ENCODE peak calls at places on chromosomes 13 and 19, in seven cellular contexts. K is left ventricle myocardium inferior, P is stomach, W is psoas muscle, X is esophagus squamous epithelium, J is A549, G is fibroblast of lung. V is an unnamed sample.
A peak's percentile ranks its signal among the peaks of the same experiment; 100 is the strongest.

GRCh38 chr19:35442091-35442490 is 6.0 kb upstream of the FFAR2 start:
- DNase-seq in K (no peak), P (no peak), W (peak; percentile 59), X (no peak), J (no peak), G (no peak), V (no peak)

GRCh38 chr13:61128850-61129645 is 286.6 kb downstream of the PCDH20 start:
- DNase-seq in K (no peak), P (no peak), W (no peak), X (no peak), J (no peak), G (peak; percentile 37), V (no peak)

GRCh38 chr13:102311433-102311796 is 90.4 kb downstream of the FGF14 start:
- DNase-seq in K (no peak), P (no peak), W (no peak), X (no peak), J (no peak), G (no peak), V (no peak)

GRCh38 chr19:55005684-55006488 is 32.2 kb downstream of the GP6 start:
- DNase-seq in K (no peak), P (no peak), W (no peak), X (peak; percentile 40), J (peak; percentile 82), G (peak; percentile 77), V (peak; percentile 85)

GRCh38 chr19:3880471-3881271 is at the start of gene ATCAY:
- DNase-seq in K (no peak), P (no peak), W (no peak), X (no peak), J (no peak), G (no peak), V (no peak)

GRCh38 chr13:41707192-41707858 is 250.0 kb downstream of the RGCC start:
- DNase-seq in K (no peak), P (no peak), W (no peak), X (no peak), J (no peak), G (no peak), V (no peak)

GRCh38 chr19:33260628-33261418 is 35.2 kb upstream of the SLC7A10 start:
- DNase-seq in K (peak; percentile 57), P (no peak), W (no peak), X (no peak), J (no peak), G (no peak), V (no peak)

GRCh38 chr19:17530586-17530985 is 19.1 kb downstream of the PGLS start:
- DNase-seq in K (no peak), P (no peak), W (no peak), X (no peak), J (no peak), G (no peak), V (no peak)

GRCh38 chr19:3370214-3370720 is 3.9 kb downstream of the NFIC start:
- DNase-seq in K (no peak), P (no peak), W (peak; percentile 65), X (no peak), J (no peak), G (no peak), V (no peak)

GRCh38 chr19:33175886-33176669 is 18.1 kb upstream of the LRP3 start:
- DNase-seq in K (no peak), P (no peak), W (peak; percentile 60), X (peak; percentile 40), J (peak; percentile 82), G (peak; percentile 44), V (peak; percentile 70)

GRCh38 chr13:30002577-30002976 is 152.2 kb upstream of the UBL3 start:
- DNase-seq in K (no peak), P (no peak), W (no peak), X (no peak), J (no peak), G (peak; percentile 93), V (no peak)

GRCh38 chr19:29259153-29259552 is 46.2 kb upstream of the UQCRFS1 start:
- DNase-seq in K (no peak), P (no peak), W (no peak), X (no peak), J (no peak), G (no peak), V (peak; percentile 40)

GRCh38 chr13:79541426-79542049 is 60.6 kb downstream of the NDFIP2 start:
- DNase-seq in K (no peak), P (no peak), W (no peak), X (no peak), J (peak; percentile 9), G (peak; percentile 53), V (peak; percentile 63)

GRCh38 chr13:113545455-113545930 is 39.1 kb upstream of the TFDP1 start:
- DNase-seq in K (peak; percentile 24), P (no peak), W (no peak), X (no peak), J (no peak), G (peak; percentile 37), V (peak; percentile 60)

GRCh38 chr19:33294058-33294798 is 8.1 kb downstream of the CEBPA start:
- DNase-seq in K (peak; percentile 1), P (no peak), W (peak; percentile 32), X (no peak), J (no peak), G (no peak), V (peak; percentile 67)

GRCh38 chr19:29878973-29879654 is 62.9 kb upstream of the URI1 start:
- DNase-seq in K (no peak), P (no peak), W (peak; percentile 66), X (no peak), J (peak; percentile 94), G (peak; percentile 21), V (peak; percentile 83)

GRCh38 chr13:94707400-94708021 is 4.8 kb downstream of the SOX21 start:
- DNase-seq in K (no peak), P (no peak), W (no peak), X (no peak), J (peak; percentile 48), G (no peak), V (no peak)

GRCh38 chr13:94710881-94711560 is 1.3 kb downstream of the SOX21 start:
- DNase-seq in K (no peak), P (no peak), W (no peak), X (no peak), J (peak; percentile 55), G (no peak), V (no peak)

GRCh38 chr13:94708031-94708571 is 4.2 kb downstream of the SOX21 start:
- DNase-seq in K (no peak), P (no peak), W (no peak), X (no peak), J (no peak), G (no peak), V (no peak)

GRCh38 chr13:94710081-94710809 is 2.1 kb downstream of the SOX21 start:
- DNase-seq in K (no peak), P (no peak), W (no peak), X (no peak), J (no peak), G (no peak), V (no peak)

DNA sequence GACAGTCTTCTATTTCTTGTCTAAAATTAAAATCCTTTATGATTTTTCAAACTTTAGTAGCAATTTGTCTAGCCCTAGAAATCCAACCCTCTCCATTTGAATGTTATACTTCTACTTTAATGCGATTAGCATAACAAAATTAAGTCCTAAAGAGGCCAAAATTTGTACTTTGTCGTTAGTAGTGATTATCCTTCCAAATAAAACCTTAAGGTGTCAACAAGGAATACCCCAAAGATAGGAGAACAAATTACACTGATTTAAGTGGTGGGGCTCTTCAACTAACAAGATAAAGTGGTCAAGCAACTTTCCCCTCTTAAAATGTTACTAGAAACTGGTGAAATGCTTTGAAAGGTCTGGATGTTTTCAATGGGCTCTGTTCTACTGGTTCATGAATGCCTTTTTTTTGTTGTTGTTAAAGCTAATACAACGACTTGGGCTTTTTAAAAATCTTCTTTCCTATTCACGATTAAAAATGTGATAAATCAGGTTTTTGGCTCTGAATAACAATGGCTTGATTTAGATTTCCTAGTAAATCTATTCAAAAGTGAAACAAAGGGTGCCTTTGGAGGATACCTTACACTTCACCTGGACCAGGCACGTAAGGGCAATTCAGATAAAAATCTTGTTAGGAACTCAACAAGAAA is 3.3 kb downstream of the SOX21 start:
- DNase-seq in K (no peak), P (no peak), W (no peak), X (no peak), J (no peak), G (no peak), V (no peak)
- H3K4me3 ChIP-seq in K (no peak overlapping the region), P (no peak overlapping the region), W (no peak overlapping the region), X (no peak overlapping the region), J (no peak overlapping the region), G (no peak overlapping the region), V (no peak overlapping the region)

DNA sequence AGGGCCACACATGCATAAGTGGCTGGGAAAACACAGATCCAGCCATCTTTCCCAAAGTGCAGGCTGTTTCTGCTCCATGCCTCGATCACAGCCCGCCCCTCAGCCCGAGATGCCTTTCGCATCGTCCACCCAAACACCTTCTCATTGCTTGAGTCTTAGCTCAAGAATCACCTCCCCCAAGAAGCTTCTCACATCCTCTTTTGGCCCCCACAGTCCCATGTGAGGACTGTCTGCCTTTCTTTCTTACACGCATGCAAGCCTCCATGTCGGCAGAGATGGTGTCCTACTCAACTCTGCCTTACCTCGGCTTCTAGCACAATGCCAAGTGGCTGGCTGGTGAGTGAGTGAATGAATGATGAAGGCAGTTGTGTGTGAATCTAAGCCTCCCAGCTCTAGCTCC is 18.1 kb upstream of the GSX1 start:
- DNase-seq in K (no peak), P (no peak), W (no peak), X (no peak), J (no peak), G (no peak), V (no peak)
- H3K4me1 ChIP-seq in K (peaks cover 6% of the 10 kb centered on the region), P (no peaks in the 10 kb centered on the region), W (no peaks in the 10 kb centered on the region), X (no peaks in the 10 kb centered on the region), J (no peaks in the 10 kb centered on the region), G (no peaks in the 10 kb centered on the region), V (no peaks in the 10 kb centered on the region)

GRCh38 chr19:58516964-58517833 is 2.4 kb downstream of the ZBTB45 start:
- DNase-seq in K (no peak), P (no peak), W (no peak), X (no peak), J (no peak), G (no peak), V (no peak)
- H3K4me3 ChIP-seq in K (no peak overlapping the region), P (no peak overlapping the region), W (no peak overlapping the region), X (no peak overlapping the region), J (no peak overlapping the region), G (no peak overlapping the region), V (no peak overlapping the region)

DNA sequence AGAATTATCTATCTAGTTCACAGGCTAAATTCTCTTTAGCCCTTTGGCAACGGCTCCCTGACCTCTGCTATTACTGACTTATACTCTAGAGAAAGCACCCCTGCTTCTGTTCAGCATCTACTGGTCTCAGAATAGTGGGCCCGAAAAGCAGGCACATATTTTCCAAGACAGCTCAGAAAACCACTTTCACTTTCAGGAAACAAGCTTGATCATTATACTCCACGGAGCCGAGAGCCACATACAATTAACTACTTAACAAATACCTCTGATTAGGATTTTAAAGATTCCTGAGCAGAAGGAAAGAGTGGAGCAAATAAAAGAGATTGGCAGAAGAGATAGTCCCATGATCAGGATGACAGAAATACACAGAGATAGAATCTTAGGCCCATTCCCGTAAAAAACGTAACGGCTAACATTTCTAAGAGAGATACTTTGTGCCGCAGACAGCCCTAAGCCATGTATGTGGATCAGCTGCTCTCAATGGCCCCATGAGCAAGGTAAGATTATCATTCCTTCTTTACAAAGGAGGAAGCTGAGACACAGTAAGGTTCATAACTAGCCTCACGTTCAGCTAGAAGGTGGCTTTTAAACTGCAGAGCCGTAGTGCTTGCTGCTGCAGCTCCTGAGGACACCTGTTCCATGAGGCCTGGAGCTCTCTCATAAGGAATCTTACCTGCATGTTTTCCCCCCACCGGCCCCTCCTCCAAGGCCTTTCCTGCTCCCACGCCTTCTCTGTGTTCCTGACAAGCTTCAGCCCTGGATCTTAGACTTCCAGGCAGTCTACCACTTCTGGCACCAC is 227.2 kb downstream of the FOXO1 start:
- DNase-seq in K (no peak), P (no peak), W (no peak), X (no peak), J (no peak), G (peak; percentile 33), V (no peak)
- H3K4me1 ChIP-seq in K (peaks cover 60% of the 10 kb centered on the region), P (peaks cover 7% of the 10 kb centered on the region), W (peaks cover 42% of the 10 kb centered on the region), X (peaks cover 45% of the 10 kb centered on the region), J (peaks cover 9% of the 10 kb centered on the region), G (no peaks in the 10 kb centered on the region), V (peaks cover 5% of the 10 kb centered on the region)

V was measured in Caco-2.